ENCODE peak calls at places on chromosomes 12 and 14, in seven cellular contexts. One of them, this sample, is unnamed.

GRCh38 chr14:43172899-43173548 is 1334.1 kb downstream of the FSCB start:
- DNase-seq in thoracic aorta: no peak
- DNase-seq in transverse colon: no peak
- DNase-seq in tibial nerve: no peak
- DNase-seq in adrenal gland: no peak
- DNase-seq in cardiac muscle cell: no peak
- DNase-seq in fibroblast of lung: no peak
- DNase-seq in this sample: no peak

GRCh38 chr12:111451649-111452129 is 46.0 kb downstream of the SH2B3 start:
- DNase-seq in cardiac muscle cell: peak
- DNase-seq in transverse colon: no peak
- DNase-seq in fibroblast of lung: peak
- DNase-seq in adrenal gland: peak
- DNase-seq in tibial nerve: no peak
- DNase-seq in thoracic aorta: no peak
- DNase-seq in this sample: no peak

GRCh38 chr12:68364893-68365725 is 32.9 kb upstream of the MDM1 start:
- DNase-seq in thoracic aorta: peak
- DNase-seq in adrenal gland: peak
- DNase-seq in tibial nerve: peak
- DNase-seq in fibroblast of lung: peak
- DNase-seq in cardiac muscle cell: peak
- DNase-seq in transverse colon: peak
- DNase-seq in this sample: peak

GRCh38 chr12:1380171-1380974 is 214.0 kb downstream of the FBXL14 start:
- DNase-seq in cardiac muscle cell: no peak
- DNase-seq in tibial nerve: no peak
- DNase-seq in fibroblast of lung: no peak
- DNase-seq in adrenal gland: no peak
- DNase-seq in transverse colon: no peak
- DNase-seq in thoracic aorta: no peak
- DNase-seq in this sample: no peak

GRCh38 chr12:60191676-60192359 is 596.0 kb downstream of the SLC16A7 start:
- DNase-seq in thoracic aorta: no peak
- DNase-seq in fibroblast of lung: peak
- DNase-seq in adrenal gland: no peak
- DNase-seq in tibial nerve: no peak
- DNase-seq in cardiac muscle cell: peak
- DNase-seq in transverse colon: no peak
- DNase-seq in this sample: no peak

GRCh38 chr12:70444903-70445302 is 78.8 kb downstream of the KCNMB4 start:
- DNase-seq in cardiac muscle cell: peak
- DNase-seq in thoracic aorta: no peak
- DNase-seq in adrenal gland: no peak
- DNase-seq in tibial nerve: no peak
- DNase-seq in fibroblast of lung: no peak
- DNase-seq in transverse colon: no peak
- DNase-seq in this sample: no peak

GRCh38 chr14:44149597-44149996 is 357.5 kb downstream of the FSCB start:
- DNase-seq in adrenal gland: no peak
- DNase-seq in transverse colon: no peak
- DNase-seq in tibial nerve: no peak
- DNase-seq in cardiac muscle cell: peak
- DNase-seq in thoracic aorta: no peak
- DNase-seq in fibroblast of lung: no peak
- DNase-seq in this sample: peak

GRCh38 chr12:68943848-68944247 is 10.9 kb upstream of the CPM start:
- DNase-seq in fibroblast of lung: no peak
- DNase-seq in adrenal gland: no peak
- DNase-seq in tibial nerve: no peak
- DNase-seq in transverse colon: no peak
- DNase-seq in cardiac muscle cell: no peak
- DNase-seq in thoracic aorta: no peak
- DNase-seq in this sample: no peak

GRCh38 chr14:105858676-105859025 is 332.3 kb downstream of the TMEM121 start:
- DNase-seq in adrenal gland: peak
- DNase-seq in cardiac muscle cell: no peak
- DNase-seq in tibial nerve: peak
- DNase-seq in thoracic aorta: no peak
- DNase-seq in transverse colon: peak
- DNase-seq in fibroblast of lung: no peak
- DNase-seq in this sample: peak

GRCh38 chr12:69608114-69608513 is 2.6 kb downstream of the LRRC10 start:
- DNase-seq in tibial nerve: no peak
- DNase-seq in fibroblast of lung: no peak
- DNase-seq in transverse colon: no peak
- DNase-seq in adrenal gland: no peak
- DNase-seq in thoracic aorta: no peak
- DNase-seq in cardiac muscle cell: peak
- DNase-seq in this sample: no peak

GRCh38 chr12:112684742-112685141 is 106.8 kb upstream of the RPH3A start:
- DNase-seq in tibial nerve: no peak
- DNase-seq in adrenal gland: no peak
- DNase-seq in transverse colon: no peak
- DNase-seq in fibroblast of lung: no peak
- DNase-seq in cardiac muscle cell: no peak
- DNase-seq in thoracic aorta: no peak
- DNase-seq in this sample: no peak

GRCh38 chr12:117807946-117808345 is 160.8 kb downstream of the KSR2 start:
- DNase-seq in adrenal gland: no peak
- DNase-seq in tibial nerve: no peak
- DNase-seq in cardiac muscle cell: no peak
- DNase-seq in transverse colon: no peak
- DNase-seq in fibroblast of lung: no peak
- DNase-seq in thoracic aorta: no peak
- DNase-seq in this sample: no peak

GRCh38 chr14:100035700-100036099 is 29.5 kb upstream of the EVL start:
- DNase-seq in transverse colon: no peak
- DNase-seq in tibial nerve: no peak
- DNase-seq in adrenal gland: no peak
- DNase-seq in cardiac muscle cell: no peak
- DNase-seq in thoracic aorta: no peak
- DNase-seq in fibroblast of lung: no peak
- DNase-seq in this sample: no peak

GRCh38 chr12:45324391-45324790 is 108.5 kb downstream of the ANO6 start:
- DNase-seq in adrenal gland: no peak
- DNase-seq in transverse colon: no peak
- DNase-seq in cardiac muscle cell: no peak
- DNase-seq in fibroblast of lung: no peak
- DNase-seq in tibial nerve: no peak
- DNase-seq in thoracic aorta: no peak
- DNase-seq in this sample: no peak

GRCh38 chr12:40864891-40865290 is 172.7 kb downstream of the CNTN1 start:
- DNase-seq in tibial nerve: no peak
- DNase-seq in fibroblast of lung: no peak
- DNase-seq in thoracic aorta: no peak
- DNase-seq in transverse colon: no peak
- DNase-seq in cardiac muscle cell: no peak
- DNase-seq in adrenal gland: no peak
- DNase-seq in this sample: no peak

GRCh38 chr12:828726-829395 is 76.5 kb downstream of the WNK1 start:
- DNase-seq in fibroblast of lung: peak
- DNase-seq in transverse colon: no peak
- DNase-seq in thoracic aorta: no peak
- DNase-seq in adrenal gland: no peak
- DNase-seq in cardiac muscle cell: peak
- DNase-seq in tibial nerve: no peak
- DNase-seq in this sample: no peak

GRCh38 chr12:66776974-66777373 is 98.1 kb upstream of the GRIP1 start:
- DNase-seq in transverse colon: no peak
- DNase-seq in tibial nerve: no peak
- DNase-seq in adrenal gland: no peak
- DNase-seq in thoracic aorta: no peak
- DNase-seq in cardiac muscle cell: no peak
- DNase-seq in fibroblast of lung: no peak
- DNase-seq in this sample: no peak

DNA sequence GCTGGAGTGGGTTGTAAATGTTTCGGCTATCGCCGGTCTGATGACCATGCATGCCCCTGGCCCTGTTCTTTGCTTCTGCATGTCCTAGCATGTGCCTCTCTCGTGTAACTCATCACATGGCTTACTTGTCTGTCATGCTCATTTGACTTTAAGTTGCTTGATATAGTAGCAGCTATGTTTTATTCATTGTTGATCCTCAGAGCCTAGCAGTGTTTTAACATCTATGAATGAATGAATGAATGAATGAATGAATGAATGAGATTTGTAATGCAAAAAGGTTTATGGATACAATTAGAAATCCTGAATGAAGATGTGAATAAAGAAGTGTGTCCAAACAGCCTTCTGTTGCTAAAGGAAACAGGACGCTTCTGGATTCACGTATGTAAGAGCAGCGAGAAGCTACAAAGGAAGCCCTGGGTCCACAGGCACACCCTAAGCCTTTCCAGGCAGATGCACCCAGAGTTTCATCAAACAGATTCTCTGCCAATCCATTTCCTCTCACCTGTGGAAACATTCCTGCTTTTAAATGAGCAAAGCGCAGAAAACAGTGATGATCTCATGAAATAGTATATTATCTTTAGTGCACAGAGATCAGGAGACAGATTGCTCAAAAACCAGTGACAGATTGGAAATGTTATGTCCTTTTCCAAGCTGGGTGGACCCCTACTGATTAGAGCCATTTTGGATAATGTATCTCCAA is 3.4 kb downstream of the GSG1 start:
- DNase-seq in cardiac muscle cell: no peak
- DNase-seq in adrenal gland: no peak
- DNase-seq in transverse colon: no peak
- DNase-seq in fibroblast of lung: no peak
- DNase-seq in tibial nerve: no peak
- DNase-seq in thoracic aorta: no peak
- DNase-seq in this sample: no peak
- H3K4me3 ChIP-seq in cardiac muscle cell: no peak
- H3K4me3 ChIP-seq in adrenal gland: no peak
- H3K4me3 ChIP-seq in transverse colon: no peak
- H3K4me3 ChIP-seq in fibroblast of lung: no peak
- H3K4me3 ChIP-seq in tibial nerve: no peak
- H3K4me3 ChIP-seq in thoracic aorta: peak
- H3K4me3 ChIP-seq in this sample: peak

GRCh38 chr12:119883234-119883633 is 6.1 kb upstream of the CIT start:
- DNase-seq in fibroblast of lung: no peak
- DNase-seq in cardiac muscle cell: no peak
- DNase-seq in transverse colon: no peak
- DNase-seq in adrenal gland: no peak
- DNase-seq in tibial nerve: no peak
- DNase-seq in thoracic aorta: no peak
- DNase-seq in this sample: no peak

GRCh38 chr12:119876761-119877638 is at the start of gene CIT:
- DNase-seq in tibial nerve: peak
- DNase-seq in cardiac muscle cell: peak
- DNase-seq in thoracic aorta: peak
- DNase-seq in transverse colon: peak
- DNase-seq in adrenal gland: peak
- DNase-seq in fibroblast of lung: peak
- DNase-seq in this sample: peak

GRCh38 chr12:119877639-119877948 is 474 bp upstream of the CIT start:
- DNase-seq in cardiac muscle cell: no peak
- DNase-seq in tibial nerve: no peak
- DNase-seq in adrenal gland: no peak
- DNase-seq in transverse colon: no peak
- DNase-seq in thoracic aorta: no peak
- DNase-seq in fibroblast of lung: no peak
- DNase-seq in this sample: no peak
- H3K4me3 ChIP-seq in cardiac muscle cell: peak
- H3K4me3 ChIP-seq in tibial nerve: no peak
- H3K4me3 ChIP-seq in adrenal gland: no peak
- H3K4me3 ChIP-seq in transverse colon: peak
- H3K4me3 ChIP-seq in thoracic aorta: peak
- H3K4me3 ChIP-seq in fibroblast of lung: peak
- H3K4me3 ChIP-seq in this sample: peak

GRCh38 chr12:55067701-55068100 is 47.9 kb downstream of the NEUROD4 start:
- DNase-seq in transverse colon: no peak
- DNase-seq in adrenal gland: no peak
- DNase-seq in cardiac muscle cell: no peak
- DNase-seq in fibroblast of lung: no peak
- DNase-seq in tibial nerve: no peak
- DNase-seq in thoracic aorta: no peak
- DNase-seq in this sample: no peak
- H3K4me3 ChIP-seq in transverse colon: no peak
- H3K4me3 ChIP-seq in adrenal gland: no peak
- H3K4me3 ChIP-seq in cardiac muscle cell: no peak
- H3K4me3 ChIP-seq in fibroblast of lung: no peak
- H3K4me3 ChIP-seq in tibial nerve: no peak
- H3K4me3 ChIP-seq in thoracic aorta: no peak
- H3K4me3 ChIP-seq in this sample: no peak

DNA sequence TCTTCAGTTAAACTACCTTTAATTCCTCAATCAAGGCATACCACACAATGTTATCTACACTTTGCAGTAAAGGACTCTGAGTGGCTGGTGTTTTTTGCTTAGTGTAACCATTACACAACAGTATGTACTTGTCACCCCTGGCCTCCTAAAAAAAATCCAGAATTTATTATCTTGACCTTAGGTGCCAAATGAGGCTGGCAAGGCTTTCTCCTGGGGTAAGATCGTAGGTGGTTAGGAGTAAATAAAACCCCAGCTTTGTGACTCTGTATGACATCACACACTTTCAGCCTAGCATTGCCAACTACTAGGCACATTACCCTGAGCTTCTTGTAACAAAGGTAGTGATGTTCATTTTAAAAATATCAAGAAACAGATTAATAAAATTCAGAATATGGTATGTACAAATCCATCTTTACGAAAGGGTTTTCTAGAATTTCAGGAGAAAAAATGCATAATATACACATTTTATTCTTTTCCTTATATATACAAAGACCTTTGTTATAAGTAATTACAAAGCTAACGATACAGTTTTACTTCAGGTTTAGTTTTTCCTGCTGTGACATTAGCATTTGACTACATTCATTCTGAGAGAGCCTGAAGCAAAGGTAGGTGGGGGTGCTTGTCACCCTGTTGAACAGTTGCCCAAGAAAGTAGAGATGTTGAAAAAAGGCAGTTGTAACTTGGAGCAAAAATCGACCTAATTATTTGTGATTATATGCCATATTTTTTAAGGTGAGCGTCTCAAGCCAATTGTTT is 13.5 kb downstream of the TCL1A start:
- DNase-seq in cardiac muscle cell: no peak
- DNase-seq in adrenal gland: no peak
- DNase-seq in transverse colon: no peak
- DNase-seq in thoracic aorta: no peak
- DNase-seq in fibroblast of lung: no peak
- DNase-seq in tibial nerve: no peak
- DNase-seq in this sample: no peak
- H3K4me3 ChIP-seq in cardiac muscle cell: no peak
- H3K4me3 ChIP-seq in adrenal gland: no peak
- H3K4me3 ChIP-seq in transverse colon: no peak
- H3K4me3 ChIP-seq in thoracic aorta: no peak
- H3K4me3 ChIP-seq in fibroblast of lung: no peak
- H3K4me3 ChIP-seq in tibial nerve: no peak
- H3K4me3 ChIP-seq in this sample: no peak

GRCh38 chr12:64675795-64676194 is 65.5 kb downstream of the RASSF3 start:
- DNase-seq in fibroblast of lung: peak
- DNase-seq in cardiac muscle cell: peak
- DNase-seq in thoracic aorta: peak
- DNase-seq in transverse colon: peak
- DNase-seq in tibial nerve: no peak
- DNase-seq in adrenal gland: peak
- DNase-seq in this sample: peak
- H3K4me3 ChIP-seq in fibroblast of lung: no peak
- H3K4me3 ChIP-seq in cardiac muscle cell: no peak
- H3K4me3 ChIP-seq in thoracic aorta: no peak
- H3K4me3 ChIP-seq in transverse colon: no peak
- H3K4me3 ChIP-seq in tibial nerve: no peak
- H3K4me3 ChIP-seq in adrenal gland: no peak
- H3K4me3 ChIP-seq in this sample: no peak